ENCODE peak calls at places on chromosomes 3 and 15, in six cellular contexts. L, J, D, S, H and Q are unnamed samples.

GRCh38 chr15:31323627-31324026 is 3.0 kb upstream of the KLF13 start:
- DNase-seq in L (no peak), J (peak), D (no peak), S (no peak), H (no peak), Q (no peak)

GRCh38 chr15:70362911-70363310 is 265.2 kb upstream of the TLE3 start:
- DNase-seq in L (no peak), J (peak), D (no peak), S (peak), H (peak), Q (no peak)

GRCh38 chr3:50637012-50637411 is 20.1 kb downstream of the MAPKAPK3 start:
- DNase-seq in L (no peak), J (peak), D (no peak), S (no peak), H (no peak), Q (no peak)

GRCh38 chr3:36373661-36374060 is 6.6 kb upstream of the STAC start:
- DNase-seq in L (no peak), J (no peak), D (no peak), S (no peak), H (no peak), Q (no peak)

GRCh38 chr3:123732447-123732846 is 147.6 kb upstream of the HACD2 start:
- DNase-seq in L (no peak), J (no peak), D (no peak), S (no peak), H (no peak), Q (no peak)

GRCh38 chr3:57100046-57100695 is 39.7 kb downstream of the SPATA12 start:
- DNase-seq in L (peak), J (peak), D (peak), S (no peak), H (peak), Q (peak)

GRCh38 chr3:59660852-59661624 is 611.2 kb upstream of the CFAP20DC start:
- DNase-seq in L (no peak), J (no peak), D (no peak), S (no peak), H (no peak), Q (no peak)

GRCh38 chr15:101648356-101648755 is 3.8 kb downstream of the TM2D3 start:
- DNase-seq in L (no peak), J (no peak), D (no peak), S (no peak), H (no peak), Q (no peak)

GRCh38 chr3:117567903-117568302 is 858.3 kb downstream of the TUSC7 start:
- DNase-seq in L (no peak), J (no peak), D (no peak), S (no peak), H (no peak), Q (no peak)

GRCh38 chr3:37743974-37744373 is 117.7 kb upstream of the CTDSPL start:
- DNase-seq in L (no peak), J (no peak), D (no peak), S (no peak), H (no peak), Q (no peak)

GRCh38 chr3:138360272-138361192 is 12.2 kb downstream of the MRAS start:
- DNase-seq in L (no peak), J (peak), D (no peak), S (no peak), H (no peak), Q (no peak)

GRCh38 chr3:48931944-48932580 is 13.4 kb downstream of the ARIH2 start:
- DNase-seq in L (no peak), J (peak), D (no peak), S (no peak), H (no peak), Q (no peak)

GRCh38 chr15:58462547-58462946 is 30.8 kb downstream of the LIPC start:
- DNase-seq in L (no peak), J (no peak), D (no peak), S (no peak), H (no peak), Q (no peak)

GRCh38 chr3:70386043-70386442 is 73.6 kb upstream of the MDFIC2 start:
- DNase-seq in L (no peak), J (no peak), D (no peak), S (no peak), H (no peak), Q (no peak)

GRCh38 chr3:32154180-32154579 is 47.8 kb downstream of the GPD1L start:
- DNase-seq in L (no peak), J (no peak), D (no peak), S (no peak), H (peak), Q (no peak)

DNA sequence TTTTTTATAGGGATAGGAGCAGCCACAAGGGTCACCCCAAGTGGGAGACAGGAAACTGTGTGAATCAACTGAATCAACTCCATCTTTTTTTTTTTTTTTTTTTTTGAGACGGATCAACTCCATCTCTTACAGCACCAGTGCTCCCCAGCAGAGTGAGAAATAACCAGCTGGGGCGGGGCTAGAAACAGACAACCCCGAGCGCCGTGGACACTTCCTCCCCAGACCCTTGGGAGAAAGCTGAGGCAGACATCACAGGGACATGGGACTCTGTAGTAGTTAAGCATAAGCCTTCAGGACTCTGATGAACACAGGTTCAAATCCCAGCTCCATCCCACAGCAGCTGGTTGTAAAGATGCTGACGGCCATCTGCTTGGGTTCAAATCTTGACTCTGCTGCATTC is 75.4 kb downstream of the PRICKLE2 start:
- DNase-seq in L (no peak), J (no peak), D (no peak), S (no peak), H (no peak), Q (no peak)
- H3K27ac ChIP-seq in L (peak), J (peak), D (no peak), S (no peak), H (no peak), Q (no peak)

GRCh38 chr15:41892621-41893421 is 1.0 kb downstream of the SPTBN5 start:
- DNase-seq in L (no peak), J (peak), D (no peak), S (peak), H (no peak), Q (no peak)
- H3K27ac ChIP-seq in L (no peak), J (peak), D (no peak), S (peak), H (no peak), Q (no peak)

GRCh38 chr15:67140078-67140833 is 74.9 kb downstream of the SMAD3 start:
- DNase-seq in L (no peak), J (no peak), D (no peak), S (no peak), H (no peak), Q (no peak)
- H3K27ac ChIP-seq in L (no peak), J (no peak), D (no peak), S (no peak), H (no peak), Q (no peak)

GRCh38 chr3:165195628-165196576 is at the start of gene SLITRK3:
- DNase-seq in L (peak), J (no peak), D (no peak), S (peak), H (no peak), Q (no peak)
- H3K27ac ChIP-seq in L (no peak), J (no peak), D (peak), S (no peak), H (no peak), Q (peak)